ENCODE peak calls at places on chromosomes 5 and 9, in ten cellular contexts. J is mesothelial cell of epicardium, K is globus pallidus, A is NCI-H1092, Y is OCI-LY7, E is K562, U is endothelial cell, N is NCI-H460, Z is NCI-H69, B is ELR. H is an unnamed sample.
A peak's percentile ranks its signal among the peaks of the same experiment; 100 is the strongest.

GRCh38 chr9:91144782-91145181 is 216.9 kb downstream of the AUH start:
- DNase-seq in J (no peak), K (no peak), A (no peak), Y (no peak), E (no peak), U (no peak), N (no peak), Z (no peak), B (no peak), H (no peak)

GRCh38 chr5:107553063-107553676 is 117.6 kb downstream of the EFNA5 start:
- DNase-seq in J (no peak), K (no peak), A (no peak), Y (no peak), E (no peak), U (no peak), N (peak; percentile 56), Z (peak; percentile 96), B (peak; percentile 55), H (no peak)

GRCh38 chr9:90556897-90557296 is 85.7 kb downstream of the DIRAS2 start:
- DNase-seq in J (no peak), K (no peak), A (no peak), Y (no peak), E (no peak), U (no peak), N (no peak), Z (peak; percentile 78), B (no peak), H (no peak)

GRCh38 chr9:77417570-77417969 is 230.6 kb downstream of the GNA14 start:
- DNase-seq in J (no peak), K (no peak), A (no peak), Y (no peak), E (no peak), U (no peak), N (peak; percentile 81), Z (no peak), B (peak; percentile 82), H (no peak)

GRCh38 chr5:150401376-150402201 is 11.1 kb downstream of the CD74 start:
- DNase-seq in J (no peak), K (no peak), A (no peak), Y (no peak), E (no peak), U (no peak), N (no peak), Z (no peak), B (no peak), H (no peak)

GRCh38 chr5:308672-309271 is 12.7 kb upstream of the AHRR start:
- DNase-seq in J (no peak), K (no peak), A (no peak), Y (no peak), E (no peak), U (no peak), N (no peak), Z (no peak), B (peak; percentile 87), H (no peak)

GRCh38 chr5:180291943-180292831 is at the start of gene MAPK9:
- DNase-seq in J (peak; percentile 87), K (peak; percentile 87), A (peak; percentile 70), Y (peak; percentile 93), E (peak; percentile 97), U (peak; percentile 88), N (peak; percentile 80), Z (peak; percentile 95), B (peak; percentile 86), H (peak; percentile 87)

GRCh38 chr9:135334953-135335460 is 144.6 kb upstream of the PPP1R26 start:
- DNase-seq in J (peak; percentile 25), K (no peak), A (no peak), Y (no peak), E (no peak), U (no peak), N (no peak), Z (no peak), B (no peak), H (no peak)

GRCh38 chr5:28344803-28345433 is 1306.5 kb upstream of the CDH9 start:
- DNase-seq in J (no peak), K (peak; percentile 25), A (peak; percentile 28), Y (peak; percentile 35), E (peak; percentile 15), U (peak; percentile 32), N (peak; percentile 48), Z (peak; percentile 63), B (peak; percentile 7), H (no peak)

GRCh38 chr5:76402880-76403712 is at the start of gene IQGAP2:
- DNase-seq in J (peak; percentile 89), K (peak; percentile 41), A (no peak), Y (peak; percentile 91), E (peak; percentile 90), U (peak; percentile 88), N (peak; percentile 46), Z (peak; percentile 71), B (peak; percentile 54), H (peak; percentile 94)

GRCh38 chr5:158514353-158514960 is 585.3 kb downstream of the EBF1 start:
- DNase-seq in J (no peak), K (no peak), A (no peak), Y (no peak), E (no peak), U (no peak), N (no peak), Z (no peak), B (peak; percentile 47), H (no peak)

GRCh38 chr5:93922551-93922950 is 181.2 kb upstream of the POU5F2 start:
- DNase-seq in J (no peak), K (no peak), A (no peak), Y (no peak), E (no peak), U (no peak), N (no peak), Z (no peak), B (no peak), H (no peak)

GRCh38 chr9:14215614-14216013 is 98.3 kb downstream of the NFIB start:
- DNase-seq in J (no peak), K (no peak), A (no peak), Y (no peak), E (no peak), U (no peak), N (peak; percentile 6), Z (peak; percentile 57), B (no peak), H (no peak)

GRCh38 chr9:21777701-21778100 is 24.7 kb upstream of the MTAP start:
- DNase-seq in J (no peak), K (no peak), A (no peak), Y (no peak), E (no peak), U (no peak), N (no peak), Z (no peak), B (peak; percentile 78), H (no peak)

GRCh38 chr5:133295520-133295919 is 243.7 kb downstream of the HSPA4 start:
- DNase-seq in J (no peak), K (no peak), A (no peak), Y (no peak), E (no peak), U (no peak), N (no peak), Z (no peak), B (no peak), H (no peak)

GRCh38 chr5:58046371-58046770 is 413.5 kb downstream of the PLK2 start:
- DNase-seq in J (no peak), K (no peak), A (no peak), Y (no peak), E (no peak), U (no peak), N (no peak), Z (no peak), B (no peak), H (no peak)

GRCh38 chr5:40991168-40991980 is 79.8 kb downstream of the MROH2B start:
- DNase-seq in J (no peak), K (peak; percentile 42), A (no peak), Y (no peak), E (no peak), U (no peak), N (no peak), Z (no peak), B (peak; percentile 6), H (no peak)

GRCh38 chr5:127830157-127830556 is 127.0 kb downstream of the CCDC192 start:
- DNase-seq in J (no peak), K (no peak), A (no peak), Y (no peak), E (no peak), U (no peak), N (no peak), Z (peak; percentile 81), B (no peak), H (no peak)

GRCh38 chr9:133905493-133905892 is 86.6 kb downstream of the VAV2 start:
- DNase-seq in J (no peak), K (no peak), A (no peak), Y (no peak), E (no peak), U (no peak), N (no peak), Z (no peak), B (no peak), H (no peak)

GRCh38 chr5:168341178-168341577 is 49.7 kb downstream of the WWC1 start:
- DNase-seq in J (no peak), K (no peak), A (no peak), Y (no peak), E (no peak), U (no peak), N (no peak), Z (no peak), B (peak; percentile 79), H (no peak)

GRCh38 chr5:137206030-137206715 is 293.0 kb downstream of the SPOCK1 start:
- DNase-seq in J (no peak), K (no peak), A (no peak), Y (no peak), E (no peak), U (no peak), N (no peak), Z (peak; percentile 88), B (no peak), H (no peak)

GRCh38 chr5:88092938-88093635 is 175.6 kb downstream of the TMEM161B start:
- DNase-seq in J (no peak), K (peak; percentile 75), A (no peak), Y (no peak), E (no peak), U (no peak), N (no peak), Z (no peak), B (no peak), H (no peak)

GRCh38 chr5:73615085-73615484 is 10.9 kb upstream of the ARHGEF28 start:
- DNase-seq in J (no peak), K (no peak), A (no peak), Y (no peak), E (no peak), U (no peak), N (no peak), Z (peak; percentile 71), B (peak; percentile 41), H (no peak)

GRCh38 chr9:3243676-3244075 is 282.1 kb downstream of the RFX3 start:
- DNase-seq in J (no peak), K (no peak), A (no peak), Y (no peak), E (no peak), U (no peak), N (no peak), Z (no peak), B (no peak), H (no peak)

GRCh38 chr9:19114680-19115270 is 12.1 kb upstream of the HAUS6 start:
- DNase-seq in J (no peak), K (no peak), A (no peak), Y (no peak), E (no peak), U (no peak), N (no peak), Z (no peak), B (peak; percentile 80), H (no peak)

GRCh38 chr5:94288937-94289336 is 329.5 kb downstream of the KIAA0825 start:
- DNase-seq in J (no peak), K (no peak), A (no peak), Y (no peak), E (no peak), U (no peak), N (no peak), Z (no peak), B (peak; percentile 14), H (no peak)